ENCODE peak calls at places on chromosomes 3 and 15, in four cellular contexts. W is fibroblast of pulmonary artery, R is stomach, U is lung. O is an unnamed sample.

GRCh38 chr3:144942093-144942492 is 970.5 kb downstream of the DIPK2A start:
- DNase-seq in W (peak), R (no peak), U (no peak), O (no peak)

GRCh38 chr3:10008588-10009344 is 17.5 kb upstream of the FANCD2 start:
- DNase-seq in W (peak), R (peak), U (peak), O (peak)

GRCh38 chr3:191376742-191377141 is 46.4 kb upstream of the UTS2B start:
- DNase-seq in W (peak), R (no peak), U (no peak), O (no peak)

GRCh38 chr15:80152896-80153876 is at the start of gene FAH:
- DNase-seq in W (peak), R (no peak), U (peak), O (peak)

GRCh38 chr15:69034352-69034751 is 19.9 kb downstream of the NOX5 start:
- DNase-seq in W (peak), R (no peak), U (no peak), O (no peak)

GRCh38 chr3:18035641-18036466 is 293.4 kb upstream of the TBC1D5 start:
- DNase-seq in W (no peak), R (no peak), U (no peak), O (no peak)

GRCh38 chr3:36212291-36212690 is 168.0 kb upstream of the STAC start:
- DNase-seq in W (peak), R (no peak), U (no peak), O (no peak)

GRCh38 chr15:68987120-68987519 is 27.4 kb upstream of the NOX5 start:
- DNase-seq in W (no peak), R (no peak), U (no peak), O (no peak)

GRCh38 chr3:88149146-88149515 is 628 bp upstream of the C3orf38 start:
- DNase-seq in W (no peak), R (no peak), U (peak), O (no peak)

GRCh38 chr3:40780801-40781406 is 256.1 kb downstream of the ZNF621 start:
- DNase-seq in W (peak), R (no peak), U (no peak), O (no peak)

GRCh38 chr3:100737334-100737733 is 28.0 kb downstream of the TFG start:
- DNase-seq in W (peak), R (no peak), U (no peak), O (peak)

GRCh38 chr3:191499307-191500125 is 38.6 kb downstream of the PYDC2 start:
- DNase-seq in W (peak), R (peak), U (no peak), O (peak)

GRCh38 chr15:81789403-81789802 is 256.4 kb downstream of the MEX3B start:
- DNase-seq in W (no peak), R (no peak), U (no peak), O (no peak)

GRCh38 chr15:67770098-67770628 is 55.1 kb upstream of the SKOR1 start:
- DNase-seq in W (no peak), R (no peak), U (no peak), O (no peak)

GRCh38 chr15:60580650-60581415 is 101.9 kb upstream of the ICE2 start:
- DNase-seq in W (no peak), R (no peak), U (no peak), O (no peak)

GRCh38 chr3:50502584-50503423 is 630 bp downstream of the CACNA2D2 start:
- DNase-seq in W (no peak), R (no peak), U (no peak), O (peak)

GRCh38 chr15:57861805-57862586 is 155.5 kb downstream of the POLR2M start:
- DNase-seq in W (peak), R (no peak), U (no peak), O (no peak)

GRCh38 chr3:183533410-183534132 is 21.9 kb downstream of the KLHL6 start:
- DNase-seq in W (no peak), R (no peak), U (peak), O (no peak)

GRCh38 chr3:183435701-183436100 is 7.3 kb upstream of the MCF2L2 start:
- DNase-seq in W (no peak), R (no peak), U (no peak), O (no peak)

GRCh38 chr15:88571153-88572029 is 24.9 kb upstream of the DET1 start:
- DNase-seq in W (no peak), R (no peak), U (no peak), O (no peak)

DNA sequence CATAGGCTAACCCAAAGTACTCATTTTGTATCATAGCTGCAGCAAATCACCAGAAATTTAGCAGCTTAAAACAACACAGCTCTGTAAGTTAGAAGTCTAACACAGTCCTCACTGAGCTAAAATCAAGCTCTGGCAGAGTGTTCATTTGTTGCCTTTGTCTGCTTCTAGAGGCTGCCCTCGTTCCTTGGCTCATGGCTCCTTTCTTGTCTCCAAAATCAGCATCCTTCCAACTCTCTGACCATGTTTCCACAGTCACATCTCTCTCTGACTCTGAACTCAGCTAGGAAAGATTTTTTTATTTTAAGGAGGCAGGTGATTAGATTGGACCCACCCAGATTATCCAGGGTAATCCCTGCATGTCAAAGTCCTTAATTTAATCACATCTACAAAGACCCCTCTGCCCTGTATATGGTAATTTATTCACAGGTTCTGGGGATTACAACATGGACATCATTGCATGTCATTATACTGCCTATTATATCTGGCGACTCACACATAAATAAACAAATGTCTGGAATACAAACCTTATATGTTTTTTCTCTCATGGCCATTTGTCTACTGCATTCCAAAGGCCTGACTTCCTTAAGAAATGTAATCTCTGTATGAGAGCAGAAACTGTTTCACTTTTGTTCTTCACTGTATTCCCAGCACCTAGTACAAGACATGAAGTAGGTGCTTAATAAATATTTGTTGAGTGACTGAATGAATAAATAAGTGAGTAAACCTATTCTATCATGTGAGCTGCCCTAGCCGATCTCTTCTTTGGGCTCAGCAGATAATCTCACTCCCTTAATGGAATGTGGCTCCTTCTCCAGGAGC is 15.1 kb upstream of the UACA start:
- DNase-seq in W (peak), R (no peak), U (peak), O (no peak)
- H3K4me3 ChIP-seq in W (no peak), R (no peak), U (no peak), O (no peak)

GRCh38 chr3:4943553-4943952 is 35.7 kb upstream of the BHLHE40 start:
- DNase-seq in W (no peak), R (no peak), U (no peak), O (no peak)
- TF ChIP-seq CTCF in W (peak), R (no peak), U (no peak), O (no peak)

DNA sequence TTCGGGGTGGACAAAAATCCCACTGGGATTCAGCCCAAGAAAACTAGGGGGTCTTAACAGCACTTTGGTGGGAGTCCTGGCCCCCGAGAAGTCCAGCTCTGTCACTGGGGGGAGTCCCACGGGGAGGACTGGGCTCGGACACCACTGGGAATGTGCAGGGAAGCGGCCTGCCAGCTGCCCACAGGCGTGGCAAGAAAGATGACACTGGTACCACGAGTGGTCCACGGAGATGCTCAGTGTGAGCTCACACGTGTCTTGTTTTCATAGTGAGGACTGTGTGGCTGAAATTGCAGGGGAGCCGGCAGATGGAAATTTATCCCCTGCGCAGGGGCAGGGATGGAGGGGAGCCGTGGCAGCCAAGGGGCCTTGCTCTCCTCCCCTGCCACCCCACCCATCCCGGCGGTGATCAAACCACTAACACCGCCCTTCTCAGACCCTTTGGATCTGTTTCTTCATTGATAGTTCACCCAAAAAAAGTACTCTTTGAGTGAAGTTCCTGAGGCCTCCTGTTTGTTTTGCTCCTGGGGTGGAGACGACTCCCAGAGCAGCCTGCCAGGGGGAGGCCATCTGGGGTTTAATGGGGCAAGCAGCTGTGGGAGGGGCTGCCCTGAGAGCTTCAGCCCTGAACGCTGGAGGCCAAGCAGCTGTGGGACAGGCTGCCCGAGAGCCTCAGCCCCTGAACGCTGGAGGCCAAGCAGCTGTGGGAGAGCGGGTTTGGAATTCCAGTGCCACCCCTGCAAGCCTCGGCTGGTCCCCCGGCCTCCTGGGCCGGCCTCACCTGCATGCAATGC is 130.9 kb downstream of the LRRK1 start:
- DNase-seq in W (no peak), R (peak), U (peak), O (peak)
- H3K4me3 ChIP-seq in W (no peak), R (no peak), U (no peak), O (no peak)

GRCh38 chr15:31254431-31255175 is 72.0 kb upstream of the KLF13 start:
- DNase-seq in W (peak), R (no peak), U (no peak), O (peak)
- TF ChIP-seq CTCF in W (no peak), R (no peak), U (no peak), O (no peak)

GRCh38 chr15:19984101-19984500 is 557.5 kb downstream of the GOLGA6L6 start:
- DNase-seq in W (no peak), R (no peak), U (no peak), O (no peak)
- H3K4me3 ChIP-seq in W (no peak), R (no peak), U (no peak), O (no peak)

GRCh38 chr3:189803254-189803653 is 172.1 kb downstream of the TP63 start:
- DNase-seq in W (no peak), R (no peak), U (no peak), O (no peak)
- TF ChIP-seq CTCF in W (no peak), R (no peak), U (no peak), O (no peak)